ENCODE peak calls at places on chromosomes 13 and 19, in nine cellular contexts. E is iris pigment epithelial cell; B is hepatic stellate cell; A is non-pigmented ciliary epithelial cell; L is CD4-positive, CD25-positive, alpha-beta regulatory T cell; Y is ELR; Z is activated naive CD4-positive, alpha-beta T cell treated with anti-CD3 and anti-CD28 coated beads for 36 hours; H is EL; J is cardiac muscle cell. V is an unnamed sample.

GRCh38 chr13:60591348-60591747 is 194.3 kb downstream of the TDRD3 start:
- DNase-seq in E (peak), B (peak), A (peak), L (no peak), Y (peak), Z (no peak), H (peak), J (peak), V (peak)

GRCh38 chr13:113123226-113124150 is 889 bp downstream of the F10 start:
- DNase-seq in E (no peak), B (no peak), A (no peak), L (no peak), Y (peak), Z (no peak), H (peak), J (no peak), V (peak)

GRCh38 chr19:29809795-29810503 is 1.8 kb upstream of the CCNE1 start:
- DNase-seq in E (no peak), B (no peak), A (no peak), L (no peak), Y (no peak), Z (no peak), H (no peak), J (no peak), V (no peak)

GRCh38 chr13:112928958-112929777 is 39.8 kb upstream of the MCF2L start:
- DNase-seq in E (peak), B (peak), A (no peak), L (no peak), Y (peak), Z (no peak), H (peak), J (peak), V (no peak)

GRCh38 chr13:45564108-45564507 is 51.4 kb downstream of the ERICH6B start:
- DNase-seq in E (peak), B (no peak), A (peak), L (no peak), Y (peak), Z (peak), H (peak), J (peak), V (no peak)

GRCh38 chr13:50609016-50609415 is 234.5 kb downstream of the DLEU7 start:
- DNase-seq in E (no peak), B (no peak), A (no peak), L (no peak), Y (no peak), Z (no peak), H (no peak), J (no peak), V (no peak)

GRCh38 chr13:64928704-64929499 is 2301.2 kb downstream of the PCDH9 start:
- DNase-seq in E (peak), B (peak), A (peak), L (no peak), Y (peak), Z (no peak), H (peak), J (peak), V (no peak)

GRCh38 chr19:11577451-11578341 is at the start of gene ACP5:
- DNase-seq in E (no peak), B (peak), A (no peak), L (no peak), Y (no peak), Z (no peak), H (no peak), J (no peak), V (peak)

GRCh38 chr13:95221991-95222732 is 79.1 kb downstream of the ABCC4 start:
- DNase-seq in E (no peak), B (no peak), A (no peak), L (no peak), Y (no peak), Z (no peak), H (no peak), J (no peak), V (no peak)

GRCh38 chr13:21849323-21849722 is 178.4 kb downstream of the FGF9 start:
- DNase-seq in E (peak), B (no peak), A (no peak), L (peak), Y (peak), Z (peak), H (no peak), J (peak), V (no peak)

GRCh38 chr13:100673831-100674362 is 698 bp downstream of the TMTC4 start:
- DNase-seq in E (peak), B (peak), A (peak), L (peak), Y (peak), Z (peak), H (peak), J (peak), V (peak)

GRCh38 chr19:35671818-35672217 is 5.5 kb downstream of the UPK1A start:
- DNase-seq in E (peak), B (peak), A (no peak), L (no peak), Y (no peak), Z (no peak), H (no peak), J (peak), V (peak)

GRCh38 chr19:39154626-39155100 is 29.1 kb downstream of the PAK4 start:
- DNase-seq in E (no peak), B (no peak), A (no peak), L (no peak), Y (no peak), Z (no peak), H (no peak), J (peak), V (peak)

GRCh38 chr13:50459658-50460057 is 383.8 kb downstream of the DLEU7 start:
- DNase-seq in E (no peak), B (no peak), A (no peak), L (no peak), Y (no peak), Z (no peak), H (no peak), J (no peak), V (no peak)

GRCh38 chr19:18503971-18504885 is 17.6 kb downstream of the ELL start:
- DNase-seq in E (no peak), B (no peak), A (no peak), L (no peak), Y (no peak), Z (no peak), H (no peak), J (no peak), V (no peak)

GRCh38 chr13:46170268-46170667 is 11.7 kb downstream of the LCP1 start:
- DNase-seq in E (no peak), B (no peak), A (no peak), L (no peak), Y (no peak), Z (no peak), H (no peak), J (no peak), V (no peak)

GRCh38 chr19:10228393-10228792 is 2.7 kb downstream of the S1PR2 start:
- DNase-seq in E (no peak), B (no peak), A (no peak), L (no peak), Y (no peak), Z (no peak), H (no peak), J (no peak), V (no peak)

GRCh38 chr19:31338069-31338767 is 11.0 kb downstream of the TSHZ3 start:
- DNase-seq in E (peak), B (peak), A (no peak), L (peak), Y (peak), Z (peak), H (peak), J (peak), V (no peak)

GRCh38 chr13:94050686-94051085 is 428.8 kb downstream of the DCT start:
- DNase-seq in E (no peak), B (no peak), A (no peak), L (no peak), Y (no peak), Z (no peak), H (no peak), J (no peak), V (no peak)

GRCh38 chr19:47848871-47849473 is 10.1 kb upstream of the TPRX2 start:
- DNase-seq in E (peak), B (no peak), A (no peak), L (peak), Y (peak), Z (peak), H (peak), J (peak), V (no peak)

V was measured in osteoblast.